ENCODE peak calls at places on chromosomes 4 and X, in ten cellular contexts. One of them, this sample, is unnamed. For H3K4me1, the result is how much of the 10 kb centered on the place peaks cover.

GRCh38 chrX:68043713-68044438 is 389.4 kb downstream of the OPHN1 start:
- DNase-seq in CD8-positive, alpha-beta memory T cell: no peak
- DNase-seq in CD8-positive, alpha-beta T cell: no peak
- DNase-seq in HCT116: no peak
- DNase-seq in left ventricle myocardium inferior: no peak
- DNase-seq in sigmoid colon: no peak
- DNase-seq in tibial artery: no peak
- DNase-seq in pancreas: no peak
- DNase-seq in Peyer's patch: no peak
- DNase-seq in SJSA1: no peak
- DNase-seq in this sample: no peak

GRCh38 chr4:57249083-57249482 is 138.9 kb upstream of the IGFBP7 start:
- DNase-seq in CD8-positive, alpha-beta memory T cell: no peak
- DNase-seq in CD8-positive, alpha-beta T cell: no peak
- DNase-seq in HCT116: no peak
- DNase-seq in left ventricle myocardium inferior: no peak
- DNase-seq in sigmoid colon: no peak
- DNase-seq in tibial artery: no peak
- DNase-seq in pancreas: no peak
- DNase-seq in Peyer's patch: no peak
- DNase-seq in SJSA1: no peak
- DNase-seq in this sample: no peak

GRCh38 chr4:89838005-89838404 is 1.0 kb upstream of the SNCA start:
- DNase-seq in CD8-positive, alpha-beta memory T cell: no peak
- DNase-seq in CD8-positive, alpha-beta T cell: no peak
- DNase-seq in HCT116: no peak
- DNase-seq in left ventricle myocardium inferior: no peak
- DNase-seq in sigmoid colon: no peak
- DNase-seq in tibial artery: no peak
- DNase-seq in pancreas: no peak
- DNase-seq in Peyer's patch: no peak
- DNase-seq in SJSA1: no peak
- DNase-seq in this sample: no peak

GRCh38 chr4:8160572-8160971 is 2.0 kb upstream of the ABLIM2 start:
- DNase-seq in CD8-positive, alpha-beta memory T cell: no peak
- DNase-seq in CD8-positive, alpha-beta T cell: no peak
- DNase-seq in HCT116: no peak
- DNase-seq in left ventricle myocardium inferior: no peak
- DNase-seq in sigmoid colon: no peak
- DNase-seq in tibial artery: no peak
- DNase-seq in pancreas: no peak
- DNase-seq in Peyer's patch: no peak
- DNase-seq in SJSA1: no peak
- DNase-seq in this sample: no peak

GRCh38 chr4:10173039-10173753 is 56.6 kb upstream of the WDR1 start:
- DNase-seq in CD8-positive, alpha-beta memory T cell: no peak
- DNase-seq in CD8-positive, alpha-beta T cell: no peak
- DNase-seq in HCT116: no peak
- DNase-seq in left ventricle myocardium inferior: no peak
- DNase-seq in sigmoid colon: peak
- DNase-seq in tibial artery: no peak
- DNase-seq in pancreas: no peak
- DNase-seq in Peyer's patch: no peak
- DNase-seq in SJSA1: no peak
- DNase-seq in this sample: no peak

GRCh38 chr4:42519803-42520417 is 122.6 kb downstream of the SHISA3 start:
- DNase-seq in CD8-positive, alpha-beta memory T cell: peak
- DNase-seq in CD8-positive, alpha-beta T cell: peak
- DNase-seq in HCT116: peak
- DNase-seq in left ventricle myocardium inferior: no peak
- DNase-seq in sigmoid colon: no peak
- DNase-seq in tibial artery: no peak
- DNase-seq in pancreas: no peak
- DNase-seq in Peyer's patch: no peak
- DNase-seq in SJSA1: peak
- DNase-seq in this sample: no peak

GRCh38 chrX:68196939-68197791 is 236.1 kb downstream of the OPHN1 start:
- DNase-seq in CD8-positive, alpha-beta memory T cell: no peak
- DNase-seq in CD8-positive, alpha-beta T cell: peak
- DNase-seq in HCT116: peak
- DNase-seq in left ventricle myocardium inferior: no peak
- DNase-seq in sigmoid colon: no peak
- DNase-seq in tibial artery: no peak
- DNase-seq in pancreas: no peak
- DNase-seq in Peyer's patch: no peak
- DNase-seq in SJSA1: peak
- DNase-seq in this sample: no peak

GRCh38 chr4:70722199-70722791 is 531 bp downstream of the RUFY3 start:
- DNase-seq in CD8-positive, alpha-beta memory T cell: no peak
- DNase-seq in CD8-positive, alpha-beta T cell: peak
- DNase-seq in HCT116: no peak
- DNase-seq in left ventricle myocardium inferior: no peak
- DNase-seq in sigmoid colon: no peak
- DNase-seq in tibial artery: no peak
- DNase-seq in pancreas: no peak
- DNase-seq in Peyer's patch: no peak
- DNase-seq in SJSA1: peak
- DNase-seq in this sample: no peak

GRCh38 chrX:153477039-153477438 is 6.7 kb upstream of the HAUS7 start:
- DNase-seq in CD8-positive, alpha-beta memory T cell: no peak
- DNase-seq in CD8-positive, alpha-beta T cell: no peak
- DNase-seq in HCT116: no peak
- DNase-seq in left ventricle myocardium inferior: no peak
- DNase-seq in sigmoid colon: no peak
- DNase-seq in tibial artery: no peak
- DNase-seq in pancreas: no peak
- DNase-seq in Peyer's patch: no peak
- DNase-seq in SJSA1: peak
- DNase-seq in this sample: no peak

GRCh38 chr4:25417014-25417413 is 40.0 kb downstream of the ANAPC4 start:
- DNase-seq in CD8-positive, alpha-beta memory T cell: no peak
- DNase-seq in CD8-positive, alpha-beta T cell: no peak
- DNase-seq in HCT116: no peak
- DNase-seq in left ventricle myocardium inferior: no peak
- DNase-seq in sigmoid colon: no peak
- DNase-seq in tibial artery: no peak
- DNase-seq in pancreas: no peak
- DNase-seq in Peyer's patch: no peak
- DNase-seq in SJSA1: no peak
- DNase-seq in this sample: no peak

GRCh38 chr4:92231511-92231910 is 72.3 kb upstream of the GRID2 start:
- DNase-seq in CD8-positive, alpha-beta memory T cell: no peak
- DNase-seq in CD8-positive, alpha-beta T cell: no peak
- DNase-seq in HCT116: no peak
- DNase-seq in left ventricle myocardium inferior: no peak
- DNase-seq in sigmoid colon: no peak
- DNase-seq in tibial artery: no peak
- DNase-seq in pancreas: no peak
- DNase-seq in Peyer's patch: no peak
- DNase-seq in SJSA1: peak
- DNase-seq in this sample: no peak

GRCh38 chr4:78020677-78021076 is 36.4 kb upstream of the FRAS1 start:
- DNase-seq in CD8-positive, alpha-beta memory T cell: no peak
- DNase-seq in CD8-positive, alpha-beta T cell: no peak
- DNase-seq in HCT116: no peak
- DNase-seq in left ventricle myocardium inferior: no peak
- DNase-seq in sigmoid colon: no peak
- DNase-seq in tibial artery: no peak
- DNase-seq in pancreas: no peak
- DNase-seq in Peyer's patch: no peak
- DNase-seq in SJSA1: no peak
- DNase-seq in this sample: no peak

GRCh38 chrX:119682019-119682989 is 10.7 kb downstream of the SEPTIN6 start:
- DNase-seq in CD8-positive, alpha-beta memory T cell: no peak
- DNase-seq in CD8-positive, alpha-beta T cell: peak
- DNase-seq in HCT116: no peak
- DNase-seq in left ventricle myocardium inferior: no peak
- DNase-seq in sigmoid colon: no peak
- DNase-seq in tibial artery: no peak
- DNase-seq in pancreas: no peak
- DNase-seq in Peyer's patch: no peak
- DNase-seq in SJSA1: no peak
- DNase-seq in this sample: no peak

GRCh38 chrX:119687661-119688413 is 5.1 kb downstream of the SEPTIN6 start:
- DNase-seq in CD8-positive, alpha-beta memory T cell: no peak
- DNase-seq in CD8-positive, alpha-beta T cell: no peak
- DNase-seq in HCT116: no peak
- DNase-seq in left ventricle myocardium inferior: no peak
- DNase-seq in sigmoid colon: no peak
- DNase-seq in tibial artery: no peak
- DNase-seq in pancreas: no peak
- DNase-seq in Peyer's patch: no peak
- DNase-seq in SJSA1: no peak
- DNase-seq in this sample: no peak

GRCh38 chrX:119684916-119685224 is 8.1 kb downstream of the SEPTIN6 start:
- DNase-seq in CD8-positive, alpha-beta memory T cell: no peak
- DNase-seq in CD8-positive, alpha-beta T cell: no peak
- DNase-seq in HCT116: no peak
- DNase-seq in left ventricle myocardium inferior: no peak
- DNase-seq in sigmoid colon: no peak
- DNase-seq in tibial artery: no peak
- DNase-seq in pancreas: no peak
- DNase-seq in Peyer's patch: no peak
- DNase-seq in SJSA1: no peak
- DNase-seq in this sample: no peak

GRCh38 chrX:119686087-119686639 is 6.8 kb downstream of the SEPTIN6 start:
- DNase-seq in CD8-positive, alpha-beta memory T cell: no peak
- DNase-seq in CD8-positive, alpha-beta T cell: peak
- DNase-seq in HCT116: no peak
- DNase-seq in left ventricle myocardium inferior: no peak
- DNase-seq in sigmoid colon: no peak
- DNase-seq in tibial artery: no peak
- DNase-seq in pancreas: no peak
- DNase-seq in Peyer's patch: no peak
- DNase-seq in SJSA1: no peak
- DNase-seq in this sample: no peak

DNA sequence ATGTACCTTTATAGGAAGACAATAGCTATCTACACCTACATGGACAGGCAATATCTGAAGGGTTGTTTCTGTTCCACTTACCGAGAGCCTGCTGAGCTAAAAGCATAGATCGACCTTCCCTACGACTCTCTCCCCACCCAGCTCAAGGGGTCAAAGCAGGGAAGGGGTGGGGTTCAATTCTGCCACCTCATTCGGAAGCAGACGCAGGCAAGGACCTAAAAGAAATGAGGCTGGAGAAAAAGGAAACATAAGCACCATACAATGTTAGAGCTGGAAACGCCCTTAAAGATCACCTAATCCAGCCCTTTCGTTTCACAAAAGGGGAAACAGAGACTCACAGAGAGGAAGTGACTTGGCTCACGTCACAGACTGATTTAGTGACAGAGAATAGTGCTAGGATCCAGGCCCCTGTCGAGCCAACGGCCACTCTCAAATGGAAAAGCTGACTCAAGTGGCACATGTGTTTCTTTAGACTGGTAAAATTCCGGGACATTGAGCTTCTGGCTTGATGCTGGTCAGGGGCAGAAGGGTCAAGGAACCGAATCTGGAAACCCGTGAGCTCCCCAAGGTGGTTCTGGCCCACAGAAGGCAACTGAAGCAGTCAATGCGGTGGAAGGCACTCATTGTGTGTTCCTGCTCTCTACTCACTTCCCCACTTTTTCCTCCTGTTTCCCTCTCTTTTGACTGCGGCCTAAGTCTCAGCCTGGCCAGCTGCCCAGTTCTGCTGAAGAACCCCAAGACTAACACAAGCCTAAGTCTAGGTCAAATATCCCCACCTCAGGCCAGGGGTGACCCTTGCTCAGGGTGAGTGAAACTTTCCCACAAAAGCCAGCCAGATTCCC is 7.5 kb downstream of the SEPTIN6 start:
- DNase-seq in CD8-positive, alpha-beta memory T cell: no peak
- DNase-seq in CD8-positive, alpha-beta T cell: no peak
- DNase-seq in HCT116: no peak
- DNase-seq in left ventricle myocardium inferior: no peak
- DNase-seq in sigmoid colon: peak
- DNase-seq in tibial artery: no peak
- DNase-seq in pancreas: no peak
- DNase-seq in Peyer's patch: no peak
- DNase-seq in SJSA1: no peak
- DNase-seq in this sample: no peak
- H3K4me1 ChIP-seq in CD8-positive, alpha-beta memory T cell: half or more
- H3K4me1 ChIP-seq in CD8-positive, alpha-beta T cell: half or more
- H3K4me1 ChIP-seq in HCT116: under half
- H3K4me1 ChIP-seq in left ventricle myocardium inferior: under half
- H3K4me1 ChIP-seq in sigmoid colon: under half
- H3K4me1 ChIP-seq in tibial artery: under half
- H3K4me1 ChIP-seq in pancreas: under half
- H3K4me1 ChIP-seq in Peyer's patch: under half
- H3K4me1 ChIP-seq in SJSA1: under half
- H3K4me1 ChIP-seq in this sample: under half

GRCh38 chrX:119763175-119763574 is 4.8 kb downstream of the SOWAHD start:
- DNase-seq in CD8-positive, alpha-beta memory T cell: no peak
- DNase-seq in CD8-positive, alpha-beta T cell: no peak
- DNase-seq in HCT116: no peak
- DNase-seq in left ventricle myocardium inferior: no peak
- DNase-seq in sigmoid colon: no peak
- DNase-seq in tibial artery: no peak
- DNase-seq in pancreas: no peak
- DNase-seq in Peyer's patch: no peak
- DNase-seq in SJSA1: peak
- DNase-seq in this sample: no peak
- H3K27ac ChIP-seq in CD8-positive, alpha-beta memory T cell: no peak
- H3K27ac ChIP-seq in CD8-positive, alpha-beta T cell: no peak
- H3K27ac ChIP-seq in HCT116: no peak
- H3K27ac ChIP-seq in left ventricle myocardium inferior: no peak
- H3K27ac ChIP-seq in sigmoid colon: no peak
- H3K27ac ChIP-seq in tibial artery: no peak
- H3K27ac ChIP-seq in pancreas: no peak
- H3K27ac ChIP-seq in Peyer's patch: no peak
- H3K27ac ChIP-seq in SJSA1: peak
- H3K27ac ChIP-seq in this sample: no peak

DNA sequence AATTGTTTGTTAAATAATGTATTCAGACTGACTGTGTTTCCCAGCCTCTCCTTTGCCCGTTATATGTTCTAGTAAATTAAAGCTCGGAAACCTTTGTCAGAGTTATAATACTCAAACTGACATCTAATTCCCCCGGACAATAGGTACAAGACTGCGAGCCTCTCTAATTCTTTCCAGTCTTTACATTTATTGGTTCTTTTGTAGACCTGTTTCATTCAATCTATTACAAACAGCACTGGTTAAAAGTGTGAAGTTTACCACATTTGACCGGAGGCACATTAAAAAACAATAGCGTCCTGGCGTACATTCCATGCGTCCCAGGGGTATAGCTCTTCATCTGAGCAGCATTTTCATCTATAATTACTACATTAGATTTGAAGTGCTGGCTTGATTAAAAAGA is 49.9 kb upstream of the TENM3 start:
- DNase-seq in CD8-positive, alpha-beta memory T cell: no peak
- DNase-seq in CD8-positive, alpha-beta T cell: no peak
- DNase-seq in HCT116: no peak
- DNase-seq in left ventricle myocardium inferior: no peak
- DNase-seq in sigmoid colon: no peak
- DNase-seq in tibial artery: no peak
- DNase-seq in pancreas: no peak
- DNase-seq in Peyer's patch: no peak
- DNase-seq in SJSA1: no peak
- DNase-seq in this sample: no peak
- H3K4me1 ChIP-seq in CD8-positive, alpha-beta memory T cell: under half
- H3K4me1 ChIP-seq in CD8-positive, alpha-beta T cell: under half
- H3K4me1 ChIP-seq in HCT116: under half
- H3K4me1 ChIP-seq in left ventricle myocardium inferior: under half
- H3K4me1 ChIP-seq in sigmoid colon: under half
- H3K4me1 ChIP-seq in tibial artery: under half
- H3K4me1 ChIP-seq in pancreas: under half
- H3K4me1 ChIP-seq in Peyer's patch: under half
- H3K4me1 ChIP-seq in SJSA1: half or more
- H3K4me1 ChIP-seq in this sample: under half

GRCh38 chrX:82765806-82766205 is 742.3 kb upstream of the POU3F4 start:
- DNase-seq in CD8-positive, alpha-beta memory T cell: no peak
- DNase-seq in CD8-positive, alpha-beta T cell: no peak
- DNase-seq in HCT116: no peak
- DNase-seq in left ventricle myocardium inferior: no peak
- DNase-seq in sigmoid colon: no peak
- DNase-seq in tibial artery: no peak
- DNase-seq in pancreas: no peak
- DNase-seq in Peyer's patch: no peak
- DNase-seq in SJSA1: peak
- DNase-seq in this sample: no peak
- H3K27ac ChIP-seq in CD8-positive, alpha-beta memory T cell: no peak
- H3K27ac ChIP-seq in CD8-positive, alpha-beta T cell: no peak
- H3K27ac ChIP-seq in HCT116: no peak
- H3K27ac ChIP-seq in left ventricle myocardium inferior: no peak
- H3K27ac ChIP-seq in sigmoid colon: no peak
- H3K27ac ChIP-seq in tibial artery: peak
- H3K27ac ChIP-seq in pancreas: no peak
- H3K27ac ChIP-seq in Peyer's patch: no peak
- H3K27ac ChIP-seq in SJSA1: no peak
- H3K27ac ChIP-seq in this sample: no peak